ENCODE peak calls at places on chromosome 13, in six cellular contexts. S is uterus, M is aorta, V is Karpas-422, J is stomach, D is esophagus muscularis mucosa. G is an unnamed sample.

GRCh38 chr13:91185294-91185863 is 162.1 kb upstream of the MIR17HG start:
- DNase-seq in S (no peak), M (no peak), V (peak; percentile 52), J (no peak), D (no peak), G (no peak)

GRCh38 chr13:114200673-114201005 is 21.6 kb downstream of the CFAP97D2 start:
- DNase-seq in S (no peak), M (no peak), V (no peak), J (no peak), D (no peak), G (no peak)

GRCh38 chr13:76556632-76557031 is 329.6 kb downstream of the KCTD12 start:
- DNase-seq in S (no peak), M (no peak), V (no peak), J (no peak), D (no peak), G (no peak)

GRCh38 chr13:64884976-64885375 is 2345.2 kb downstream of the PCDH9 start:
- DNase-seq in S (no peak), M (no peak), V (no peak), J (no peak), D (no peak), G (no peak)

GRCh38 chr13:45705936-45706335 is 3.8 kb downstream of the CBY2 start:
- DNase-seq in S (no peak), M (no peak), V (peak; percentile 42), J (no peak), D (peak; percentile 90), G (no peak)

GRCh38 chr13:65535360-65535759 is 1694.8 kb downstream of the PCDH9 start:
- DNase-seq in S (no peak), M (no peak), V (no peak), J (no peak), D (no peak), G (no peak)

GRCh38 chr13:61727714-61728275 is 312.1 kb upstream of the PCDH20 start:
- DNase-seq in S (no peak), M (no peak), V (no peak), J (no peak), D (no peak), G (no peak)

GRCh38 chr13:61045197-61045596 is 370.5 kb downstream of the PCDH20 start:
- DNase-seq in S (no peak), M (no peak), V (no peak), J (no peak), D (no peak), G (no peak)

GRCh38 chr13:85386424-85386823 is 412.8 kb downstream of the SLITRK6 start:
- DNase-seq in S (no peak), M (no peak), V (peak; percentile 82), J (no peak), D (no peak), G (no peak)

GRCh38 chr13:51961493-51962403 is 49.5 kb downstream of the ATP7B start:
- DNase-seq in S (no peak), M (no peak), V (no peak), J (no peak), D (no peak), G (no peak)

GRCh38 chr13:76711515-76712182 is 174.6 kb downstream of the KCTD12 start:
- DNase-seq in S (peak; percentile 53), M (peak; percentile 54), V (no peak), J (no peak), D (no peak), G (no peak)

GRCh38 chr13:39501711-39502324 is 101.2 kb downstream of the LHFPL6 start:
- DNase-seq in S (no peak), M (no peak), V (no peak), J (no peak), D (no peak), G (no peak)

GRCh38 chr13:61255035-61255796 is 160.4 kb downstream of the PCDH20 start:
- DNase-seq in S (no peak), M (no peak), V (peak; percentile 53), J (no peak), D (no peak), G (no peak)

GRCh38 chr13:97491452-97491851 is 57.5 kb downstream of the RAP2A start:
- DNase-seq in S (no peak), M (no peak), V (no peak), J (no peak), D (no peak), G (no peak)

GRCh38 chr13:69020120-69020519 is 1087.5 kb upstream of the ATXN8OS start:
- DNase-seq in S (no peak), M (no peak), V (no peak), J (no peak), D (no peak), G (no peak)

GRCh38 chr13:43087960-43088580 is 64.7 kb downstream of the DNAJC15 start:
- DNase-seq in S (no peak), M (no peak), V (no peak), J (no peak), D (no peak), G (peak; percentile 4)
- H3K4me3 ChIP-seq in S (peak overlapping the region; percentile 12), M (no peak overlapping the region), V (no peak overlapping the region), J (peak overlapping the region; percentile 43), D (peak overlapping the region; percentile 25), G (peak overlapping the region; percentile 35)

GRCh38 chr13:26022538-26023292 is 29.1 kb downstream of the SHISA2 start:
- DNase-seq in S (no peak), M (peak; percentile 84), V (no peak), J (peak; percentile 88), D (no peak), G (no peak)
- H3K4me1 ChIP-seq in S (no peaks in the 10 kb centered on the region), M (no peaks in the 10 kb centered on the region), V (no peaks in the 10 kb centered on the region), J (peaks cover 42% of the 10 kb centered on the region), D (peaks cover 9% of the 10 kb centered on the region), G (peaks cover 4% of the 10 kb centered on the region)

GRCh38 chr13:113195360-113195759 is 13.1 kb downstream of the PCID2 start:
- DNase-seq in S (no peak), M (no peak), V (no peak), J (no peak), D (no peak), G (no peak)
- H3K4me3 ChIP-seq in S (no peak overlapping the region), M (no peak overlapping the region), V (no peak overlapping the region), J (no peak overlapping the region), D (no peak overlapping the region), G (no peak overlapping the region)

GRCh38 chr13:23903906-23904280 is 6.6 kb upstream of the C1QTNF9B start:
- DNase-seq in S (no peak), M (no peak), V (no peak), J (no peak), D (no peak), G (no peak)

GRCh38 chr13:23902975-23903905 is 5.9 kb upstream of the C1QTNF9B start:
- DNase-seq in S (no peak), M (no peak), V (no peak), J (no peak), D (no peak), G (no peak)

GRCh38 chr13:23898101-23898500 is 799 bp upstream of the C1QTNF9B start:
- DNase-seq in S (peak; percentile 27), M (no peak), V (no peak), J (no peak), D (no peak), G (no peak)

GRCh38 chr13:23899555-23899954 is 2.3 kb upstream of the C1QTNF9B start:
- DNase-seq in S (peak; percentile 37), M (no peak), V (peak; percentile 72), J (no peak), D (no peak), G (peak; percentile 12)

GRCh38 chr13:23901365-23901764 is 4.1 kb upstream of the C1QTNF9B start:
- DNase-seq in S (no peak), M (no peak), V (no peak), J (no peak), D (no peak), G (no peak)
- H3K4me1 ChIP-seq in S (no peaks in the 10 kb centered on the region), M (no peaks in the 10 kb centered on the region), V (peaks cover 13% of the 10 kb centered on the region), J (peaks cover 16% of the 10 kb centered on the region), D (peaks cover 10% of the 10 kb centered on the region), G (no peaks in the 10 kb centered on the region)

GRCh38 chr13:74557870-74558269 is 423.7 kb upstream of the KLF12 start:
- DNase-seq in S (no peak), M (no peak), V (no peak), J (no peak), D (no peak), G (no peak)
- H3K4me3 ChIP-seq in S (no peak overlapping the region), M (no peak overlapping the region), V (no peak overlapping the region), J (no peak overlapping the region), D (no peak overlapping the region), G (no peak overlapping the region)